ENCODE peak calls at places on chromosome 3, in nine cellular contexts. F is head of caudate nucleus; A is activated CD4-positive, alpha-beta T cell treated with anti-CD3 and anti-CD28 coated beads, Interleukin-2, amount 10 ng/mL, durations not matched to agents 7 days and 5 days; P is CD8-positive, alpha-beta memory T cell; J is CD8-positive, alpha-beta T cell; K is NCI-H524; H is HTR-8/SVneo; M is ELR; U is NCI-H446 treated with DMSO at 0.1 percent for 48 hours. D is an unnamed sample.

GRCh38 chr3:126931806-126932187 is 51.1 kb upstream of the PLXNA1 start:
- DNase-seq in J (no peak), U (no peak), M (no peak), K (no peak), F (no peak), H (no peak), A (no peak), P (no peak), D (no peak)

GRCh38 chr3:180420804-180421203 is 181.2 kb upstream of the TTC14 start:
- DNase-seq in M (peak; percentile 85), F (no peak), K (no peak), A (no peak), U (no peak), H (no peak), J (no peak), P (no peak), D (peak; percentile 77)

GRCh38 chr3:115651089-115651488 is 27.8 kb downstream of the GAP43 start:
- DNase-seq in A (no peak), U (no peak), F (no peak), K (no peak), P (no peak), M (no peak), H (no peak), J (no peak), D (no peak)

GRCh38 chr3:183428140-183429023 is at the start of gene MCF2L2:
- DNase-seq in A (peak; percentile 85), P (peak; percentile 84), M (peak; percentile 54), J (peak; percentile 70), F (peak; percentile 65), U (no peak), H (peak; percentile 77), K (peak; percentile 68), D (no peak)

GRCh38 chr3:195075941-195076875 is 194.8 kb downstream of the XXYLT1 start:
- DNase-seq in P (peak; percentile 26), M (no peak), H (no peak), K (no peak), U (no peak), F (no peak), J (no peak), A (no peak), D (no peak)

GRCh38 chr3:195032106-195032759 is 238.7 kb downstream of the XXYLT1 start:
- DNase-seq in K (no peak), H (no peak), U (no peak), F (no peak), M (no peak), A (no peak), J (no peak), P (no peak), D (no peak)

GRCh38 chr3:45113625-45114050 is 32.5 kb downstream of the CDCP1 start:
- DNase-seq in K (no peak), F (no peak), J (no peak), H (no peak), A (no peak), M (no peak), U (no peak), P (no peak), D (no peak)

GRCh38 chr3:24141548-24141947 is 196.5 kb downstream of the NR1D2 start:
- DNase-seq in H (no peak), P (no peak), A (no peak), U (no peak), M (no peak), K (no peak), J (no peak), F (no peak), D (no peak)

GRCh38 chr3:158766364-158766763 is 34.1 kb upstream of the RARRES1 start:
- DNase-seq in F (no peak), A (no peak), J (no peak), U (no peak), P (no peak), K (no peak), M (no peak), H (no peak), D (peak; percentile 68)

GRCh38 chr3:50479523-50479922 is 23.9 kb downstream of the CACNA2D2 start:
- DNase-seq in P (no peak), J (no peak), H (no peak), K (no peak), A (no peak), U (no peak), F (no peak), M (no peak), D (no peak)

D was measured in bronchial epithelial cell.